ENCODE peak calls at places on chromosome 11, in four cellular contexts. F is PC-3, C is SK-N-SH, E is OCI-LY7. A is an unnamed sample.

GRCh38 chr11:122293298-122294023 is 177.4 kb upstream of the BLID start:
- DNase-seq in F (peak), C (no peak), E (no peak), A (no peak)

GRCh38 chr11:132576706-132577105 is 955.6 kb downstream of the OPCML start:
- DNase-seq in F (no peak), C (no peak), E (no peak), A (no peak)

GRCh38 chr11:24153337-24153736 is 343.5 kb upstream of the LUZP2 start:
- DNase-seq in F (no peak), C (no peak), E (no peak), A (no peak)

GRCh38 chr11:34633990-34634725 is 13.3 kb downstream of the EHF start:
- DNase-seq in F (peak), C (no peak), E (peak), A (peak)

GRCh38 chr11:118343981-118344521 is at the start of gene CD3G:
- DNase-seq in F (no peak), C (no peak), E (no peak), A (no peak)

GRCh38 chr11:134654161-134654915 is 242.3 kb upstream of the B3GAT1 start:
- DNase-seq in F (no peak), C (no peak), E (no peak), A (no peak)

GRCh38 chr11:116719102-116719501 is 53.7 kb downstream of the BUD13 start:
- DNase-seq in F (no peak), C (no peak), E (no peak), A (no peak)

GRCh38 chr11:28878025-28878424 is 769.8 kb downstream of the METTL15 start:
- DNase-seq in F (peak), C (no peak), E (no peak), A (no peak)

GRCh38 chr11:120547871-120548681 is 36.5 kb downstream of the GRIK4 start:
- DNase-seq in F (peak), C (peak), E (no peak), A (no peak)

GRCh38 chr11:121802542-121802941 is 313.5 kb downstream of the BLID start:
- DNase-seq in F (no peak), C (no peak), E (no peak), A (no peak)

GRCh38 chr11:8067567-8067928 is 13.5 kb upstream of the TUB start:
- DNase-seq in F (no peak), C (no peak), E (no peak), A (no peak)

GRCh38 chr11:104946907-104947306 is 21.5 kb downstream of the CASP4 start:
- DNase-seq in F (peak), C (no peak), E (peak), A (peak)

GRCh38 chr11:30749268-30749667 is 163.1 kb upstream of the MPPED2 start:
- DNase-seq in F (no peak), C (no peak), E (no peak), A (no peak)

GRCh38 chr11:119807402-119807801 is 78.4 kb upstream of the NECTIN1 start:
- DNase-seq in F (no peak), C (no peak), E (no peak), A (no peak)

GRCh38 chr11:44315947-44316387 is 6.0 kb upstream of the ALX4 start:
- DNase-seq in F (no peak), C (peak), E (no peak), A (no peak)

GRCh38 chr11:71222318-71223080 is 29.9 kb downstream of the SHANK2 start:
- DNase-seq in F (no peak), C (no peak), E (no peak), A (no peak)

GRCh38 chr11:130721736-130722135 is 194.5 kb downstream of the SNX19 start:
- DNase-seq in F (peak), C (no peak), E (no peak), A (no peak)

GRCh38 chr11:68998390-68998911 is 14.6 kb downstream of the MRGPRF start:
- DNase-seq in F (peak), C (peak), E (no peak), A (no peak)

GRCh38 chr11:3155691-3156258 is 9.3 kb downstream of the OSBPL5 start:
- DNase-seq in F (no peak), C (peak), E (no peak), A (no peak)

DNA sequence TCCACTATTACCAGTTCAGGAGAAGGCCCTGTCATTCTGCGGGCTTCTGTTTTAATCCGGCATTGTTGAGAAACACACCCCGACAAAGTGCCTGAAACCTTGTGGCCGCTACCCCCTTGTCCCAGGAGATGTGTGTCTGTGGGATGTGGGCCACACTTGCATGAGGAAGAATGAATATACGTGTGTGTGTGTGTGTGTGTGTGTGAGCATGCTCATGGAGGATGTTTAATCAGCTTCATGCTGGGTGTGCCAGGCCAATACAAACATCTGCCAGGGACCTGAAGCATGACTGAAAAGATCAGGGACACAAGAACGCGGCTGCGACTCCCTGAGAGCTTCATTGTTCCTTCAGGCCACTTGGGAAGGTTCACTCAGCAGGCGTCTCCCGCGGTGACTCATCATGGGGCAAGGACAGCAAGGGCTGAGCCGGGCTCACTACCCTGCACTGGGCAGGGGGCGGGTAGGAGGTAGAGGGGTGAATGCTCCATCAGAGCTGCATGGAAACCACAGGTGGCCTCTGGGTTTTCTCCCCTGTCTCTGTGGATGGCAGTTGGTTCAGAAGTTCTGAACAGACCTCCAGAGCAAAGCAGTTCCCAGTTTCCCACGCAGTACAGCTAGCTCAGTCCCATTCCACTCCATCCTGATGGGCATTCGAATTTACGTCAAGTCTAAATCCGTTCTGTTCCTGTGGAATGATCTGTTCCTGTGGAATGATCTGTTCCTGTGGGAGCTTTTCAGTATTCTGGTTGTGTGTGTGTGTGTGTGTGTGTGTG is 7.0 kb upstream of the MALAT1 start:
- DNase-seq in F (peak), C (no peak), E (peak), A (no peak)
- H3K27ac ChIP-seq in F (peak), C (peak), E (peak), A (no peak)

GRCh38 chr11:76629133-76629852 is 41.3 kb downstream of the LRRC32 start:
- DNase-seq in F (no peak), C (no peak), E (no peak), A (no peak)
- TF ChIP-seq EZH2phosphoT487 in F (no peak), C (no peak), E (no peak), A (no peak)

GRCh38 chr11:115618428-115618827 is 114.2 kb upstream of the CADM1 start:
- DNase-seq in F (no peak), C (no peak), E (no peak), A (no peak)

GRCh38 chr11:115626414-115626813 is 122.2 kb upstream of the CADM1 start:
- DNase-seq in F (no peak), C (no peak), E (no peak), A (no peak)

GRCh38 chr11:115627071-115627470 is 122.9 kb upstream of the CADM1 start:
- DNase-seq in F (no peak), C (no peak), E (no peak), A (no peak)

GRCh38 chr11:115624065-115624464 is 119.8 kb upstream of the CADM1 start:
- DNase-seq in F (no peak), C (no peak), E (no peak), A (no peak)

GRCh38 chr11:115623021-115623451 is 118.8 kb upstream of the CADM1 start:
- DNase-seq in F (peak), C (no peak), E (no peak), A (no peak)
- H3K27ac ChIP-seq in F (no peak), C (no peak), E (no peak), A (no peak)

DNA sequence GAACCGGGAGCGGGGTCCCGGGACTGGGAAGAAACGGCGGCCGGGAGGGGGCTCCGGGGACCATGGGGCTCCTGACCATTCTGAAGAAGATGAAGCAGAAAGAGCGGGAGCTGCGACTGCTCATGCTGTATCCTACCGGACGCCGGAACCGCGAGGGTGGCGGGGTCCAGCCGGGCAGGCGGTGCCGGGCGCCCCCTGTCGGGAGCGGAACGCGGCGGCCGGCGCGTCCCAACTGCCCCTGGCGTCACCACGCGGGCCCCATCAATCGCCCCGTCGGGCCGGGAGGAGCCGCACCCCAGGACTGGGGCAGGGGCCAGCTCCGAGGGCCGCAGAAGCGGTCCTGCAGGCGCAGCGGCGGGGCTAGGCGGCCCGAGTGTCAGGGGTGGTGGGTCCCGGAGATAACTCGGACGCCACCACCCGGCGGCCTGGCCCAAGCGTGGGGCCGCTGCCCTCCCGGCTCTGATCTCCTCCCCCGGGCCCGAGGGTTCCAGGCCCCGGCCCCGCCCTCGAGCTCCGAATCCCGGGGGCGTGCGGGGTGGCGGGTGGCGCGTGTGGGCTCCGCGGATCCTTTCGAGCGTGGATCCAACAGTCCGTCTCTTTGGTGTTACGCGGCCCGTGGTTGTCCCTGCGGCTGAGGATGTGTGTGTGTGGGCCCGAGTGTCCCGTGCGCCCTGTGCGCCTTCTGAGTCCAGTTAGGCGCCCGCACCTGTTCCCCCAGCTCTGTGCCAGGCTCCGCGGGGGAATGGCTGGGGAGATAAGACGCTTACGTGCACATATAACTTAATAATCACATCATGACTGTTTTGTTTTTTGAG is at the start of gene ARL2:
- DNase-seq in F (no peak), C (no peak), E (no peak), A (peak)
- TF ChIP-seq EZH2phosphoT487 in F (no peak), C (no peak), E (no peak), A (no peak)